ENCODE peak calls at places on chromosomes 7 and 10, in six cellular contexts. Z, V, Y, R, X and E are unnamed samples.

GRCh38 chr7:107643407-107643806 is 17.2 kb upstream of the SLC26A4 start:
- DNase-seq in Z (no peak), V (no peak), Y (peak), R (no peak), X (no peak), E (no peak)

GRCh38 chr7:77415474-77415821 is 701 bp downstream of the GSAP start:
- DNase-seq in Z (no peak), V (peak), Y (no peak), R (peak), X (no peak), E (no peak)

GRCh38 chr10:125811251-125811650 is 11.8 kb downstream of the UROS start:
- DNase-seq in Z (no peak), V (no peak), Y (no peak), R (no peak), X (no peak), E (no peak)

GRCh38 chr7:92633211-92633906 is 43.2 kb upstream of the FAM133B start:
- DNase-seq in Z (no peak), V (no peak), Y (peak), R (peak), X (peak), E (no peak)

GRCh38 chr7:10931161-10931560 is 42.5 kb upstream of the PHF14 start:
- DNase-seq in Z (no peak), V (no peak), Y (no peak), R (no peak), X (no peak), E (no peak)

GRCh38 chr7:156650042-156650441 is 9.5 kb downstream of the RNF32 start:
- DNase-seq in Z (peak), V (no peak), Y (no peak), R (no peak), X (peak), E (no peak)

GRCh38 chr7:92560602-92561001 is 29.6 kb downstream of the FAM133B start:
- DNase-seq in Z (no peak), V (no peak), Y (peak), R (no peak), X (no peak), E (no peak)

GRCh38 chr7:42198974-42199668 is 37.9 kb downstream of the GLI3 start:
- DNase-seq in Z (no peak), V (no peak), Y (no peak), R (no peak), X (no peak), E (no peak)

GRCh38 chr10:94299417-94299816 is 63.3 kb downstream of the NOC3L start:
- DNase-seq in Z (no peak), V (no peak), Y (peak), R (no peak), X (no peak), E (no peak)

GRCh38 chr7:69599879-69600764 is 1.8 kb downstream of the AUTS2 start:
- DNase-seq in Z (no peak), V (no peak), Y (no peak), R (peak), X (peak), E (peak)

GRCh38 chr10:125084191-125085186 is 75.9 kb downstream of the CTBP2 start:
- DNase-seq in Z (peak), V (no peak), Y (peak), R (peak), X (peak), E (peak)

GRCh38 chr7:110307776-110308175 is 783.2 kb upstream of the LRRN3 start:
- DNase-seq in Z (no peak), V (no peak), Y (peak), R (no peak), X (no peak), E (no peak)

GRCh38 chr7:101553771-101554445 is 75.2 kb downstream of the MYL10 start:
- DNase-seq in Z (no peak), V (no peak), Y (no peak), R (no peak), X (no peak), E (peak)

GRCh38 chr7:131502810-131503545 is 53.5 kb downstream of the PODXL start:
- DNase-seq in Z (no peak), V (no peak), Y (peak), R (peak), X (no peak), E (peak)
- TF ChIP-seq POLR2A in Z (no peak), V (no peak), Y (no peak), R (no peak), X (no peak), E (no peak)

GRCh38 chr7:128105228-128106022 is 74.2 kb upstream of the LRRC4 start:
- DNase-seq in Z (peak), V (no peak), Y (no peak), R (no peak), X (no peak), E (no peak)

GRCh38 chr7:128108129-128108528 is 76.9 kb upstream of the LRRC4 start:
- DNase-seq in Z (peak), V (no peak), Y (no peak), R (no peak), X (no peak), E (no peak)

GRCh38 chr7:128108641-128109423 is 77.6 kb upstream of the LRRC4 start:
- DNase-seq in Z (peak), V (no peak), Y (no peak), R (no peak), X (no peak), E (no peak)

GRCh38 chr7:128104109-128104742 is 73.0 kb upstream of the LRRC4 start:
- DNase-seq in Z (peak), V (no peak), Y (no peak), R (no peak), X (no peak), E (no peak)

GRCh38 chr7:128106840-128107239 is 75.6 kb upstream of the LRRC4 start:
- DNase-seq in Z (no peak), V (no peak), Y (no peak), R (no peak), X (no peak), E (no peak)
- TF ChIP-seq POLR2A in Z (no peak), V (no peak), Y (no peak), R (no peak), X (no peak), E (no peak)

DNA sequence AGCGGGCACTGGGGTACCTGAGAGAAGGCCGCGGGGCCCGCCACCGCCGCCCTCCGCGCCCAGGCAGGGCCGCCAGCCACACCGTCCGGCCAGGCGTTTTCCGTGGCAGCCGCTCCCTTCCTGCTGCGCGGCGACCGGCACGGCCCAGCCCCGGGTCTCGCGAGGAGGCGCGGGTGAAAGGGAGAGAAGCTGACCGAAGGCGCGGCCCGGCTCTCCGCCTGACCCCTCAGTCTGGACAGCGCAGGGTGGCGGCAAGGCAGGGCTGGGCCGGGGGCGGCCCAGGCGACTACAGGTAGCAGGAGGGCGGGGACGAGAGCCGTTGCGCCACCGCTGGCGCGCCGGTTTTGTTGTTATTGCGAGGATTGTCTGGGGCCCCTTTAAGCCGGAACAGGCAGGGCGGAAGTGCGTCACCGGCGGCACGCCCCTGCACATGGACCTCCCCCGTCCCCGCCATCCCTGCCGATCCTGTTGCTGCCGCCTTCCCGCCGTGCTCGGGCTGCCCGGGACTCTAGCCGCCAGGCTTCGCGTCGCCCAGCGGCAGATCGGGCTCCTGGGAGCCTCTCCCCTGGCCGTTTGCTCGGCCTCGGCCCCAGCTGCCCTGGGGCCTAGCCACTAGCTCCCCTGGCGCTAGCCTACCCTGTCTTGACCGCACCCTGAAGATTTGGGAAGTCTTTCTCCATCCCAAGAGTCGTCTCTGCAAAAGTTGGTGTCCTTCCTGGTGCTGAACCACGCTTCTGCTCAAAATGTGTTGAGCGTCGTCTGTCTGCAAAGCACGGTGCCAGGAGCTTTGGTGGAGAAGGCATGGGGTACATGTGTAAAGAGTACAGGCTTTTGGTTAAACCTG is at the start of gene HERPUD2:
- DNase-seq in Z (peak), V (peak), Y (peak), R (peak), X (peak), E (peak)
- TF ChIP-seq POLR2A in Z (peak), V (peak), Y (peak), R (peak), X (peak), E (peak)

DNA sequence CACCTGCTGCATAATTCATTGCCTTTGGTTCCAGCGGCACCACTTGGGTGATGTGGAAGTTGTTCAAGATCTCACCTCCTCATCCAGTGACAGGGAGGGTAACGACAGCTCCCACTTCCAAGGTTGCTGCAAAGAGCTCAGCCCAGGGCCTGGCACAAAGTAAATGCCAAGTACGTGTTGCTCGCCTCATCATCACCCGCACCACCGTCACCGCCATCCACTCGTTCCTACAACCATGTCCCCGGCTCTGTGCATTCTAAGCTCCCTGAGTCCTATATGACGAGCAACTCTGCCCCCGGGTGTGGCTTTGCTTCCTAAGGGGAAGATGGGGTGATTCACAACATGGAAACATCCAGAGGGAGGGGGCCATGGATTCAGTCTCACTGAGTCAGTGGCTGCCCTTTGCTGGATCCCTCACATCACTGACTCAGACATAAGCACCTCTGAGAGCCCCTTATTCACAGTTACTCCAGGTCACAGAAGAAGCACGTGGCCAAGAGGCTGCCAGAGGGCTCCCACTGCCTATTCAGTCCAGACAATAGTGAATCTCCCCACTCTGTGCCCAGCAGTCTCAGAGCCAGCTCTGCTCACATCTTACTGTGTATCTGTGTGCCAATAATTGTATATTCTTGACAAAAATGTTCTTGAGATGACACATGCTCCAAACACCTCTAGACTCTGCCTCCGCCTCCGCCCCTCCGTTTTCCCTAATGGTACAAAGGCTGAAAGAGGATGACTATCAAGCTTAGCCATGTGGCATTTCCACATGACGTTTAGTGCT is 159.1 kb downstream of the GFRA1 start:
- DNase-seq in Z (no peak), V (peak), Y (peak), R (no peak), X (peak), E (no peak)
- TF ChIP-seq POLR2A in Z (no peak), V (no peak), Y (no peak), R (no peak), X (no peak), E (no peak)

DNA sequence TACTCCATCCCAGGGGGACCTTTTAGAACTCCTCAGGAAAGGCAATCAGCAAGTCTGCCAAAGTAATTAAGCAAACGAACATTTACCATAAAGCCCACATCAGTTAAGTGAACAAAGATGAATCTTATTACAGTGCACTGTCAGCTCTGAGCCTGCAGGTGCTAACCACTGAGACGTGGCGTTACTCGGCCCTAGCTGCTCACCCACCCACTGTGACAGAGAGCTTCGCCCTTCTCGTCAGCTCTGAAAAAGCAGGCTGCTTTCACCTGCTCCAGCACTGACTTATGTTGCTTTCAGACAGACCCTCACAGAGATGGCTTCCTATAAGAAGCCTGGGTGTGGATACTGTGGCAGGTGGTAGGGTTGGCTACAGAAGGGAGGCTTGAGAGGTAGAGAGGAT is 57.7 kb upstream of the KCNIP2 start:
- DNase-seq in Z (no peak), V (no peak), Y (no peak), R (no peak), X (no peak), E (no peak)
- TF ChIP-seq POLR2A in Z (no peak), V (no peak), Y (no peak), R (no peak), X (no peak), E (no peak)